ENCODE peak calls at places on chromosomes 12 and 14, in ten cellular contexts. One of them, this sample, is unnamed.

GRCh38 chr12:11513288-11513687 is 117.9 kb upstream of the PRB2 start:
- DNase-seq in stimulated activated naive CD4-positive, alpha-beta T cell: no peak
- DNase-seq in T-helper 9 cell: no peak
- DNase-seq in stromal cell of bone marrow: no peak
- DNase-seq in heart left ventricle: no peak
- DNase-seq in iPS DF 6.9: no peak
- DNase-seq in central memory CD4-positive, alpha-beta T cell: no peak
- DNase-seq in brain microvascular endothelial cell: peak
- DNase-seq in left lung: no peak
- DNase-seq in fibroblast of the conjunctiva: no peak
- DNase-seq in this sample: no peak

GRCh38 chr12:91704446-91704845 is 441.2 kb downstream of the BTG1 start:
- DNase-seq in stimulated activated naive CD4-positive, alpha-beta T cell: no peak
- DNase-seq in T-helper 9 cell: no peak
- DNase-seq in stromal cell of bone marrow: peak
- DNase-seq in heart left ventricle: no peak
- DNase-seq in iPS DF 6.9: no peak
- DNase-seq in central memory CD4-positive, alpha-beta T cell: no peak
- DNase-seq in brain microvascular endothelial cell: peak
- DNase-seq in left lung: no peak
- DNase-seq in fibroblast of the conjunctiva: peak
- DNase-seq in this sample: no peak

GRCh38 chr14:99596071-99596627 is 7.9 kb downstream of the CCDC85C start:
- DNase-seq in stimulated activated naive CD4-positive, alpha-beta T cell: no peak
- DNase-seq in T-helper 9 cell: no peak
- DNase-seq in stromal cell of bone marrow: no peak
- DNase-seq in heart left ventricle: no peak
- DNase-seq in iPS DF 6.9: no peak
- DNase-seq in central memory CD4-positive, alpha-beta T cell: no peak
- DNase-seq in brain microvascular endothelial cell: no peak
- DNase-seq in left lung: peak
- DNase-seq in fibroblast of the conjunctiva: no peak
- DNase-seq in this sample: no peak

GRCh38 chr14:105646175-105646574 is 119.8 kb downstream of the TMEM121 start:
- DNase-seq in stimulated activated naive CD4-positive, alpha-beta T cell: no peak
- DNase-seq in T-helper 9 cell: no peak
- DNase-seq in stromal cell of bone marrow: no peak
- DNase-seq in heart left ventricle: no peak
- DNase-seq in iPS DF 6.9: no peak
- DNase-seq in central memory CD4-positive, alpha-beta T cell: no peak
- DNase-seq in brain microvascular endothelial cell: no peak
- DNase-seq in left lung: no peak
- DNase-seq in fibroblast of the conjunctiva: no peak
- DNase-seq in this sample: no peak

GRCh38 chr14:104898195-104898558 is 26.5 kb upstream of the PLD4 start:
- DNase-seq in stimulated activated naive CD4-positive, alpha-beta T cell: no peak
- DNase-seq in T-helper 9 cell: no peak
- DNase-seq in stromal cell of bone marrow: no peak
- DNase-seq in heart left ventricle: no peak
- DNase-seq in iPS DF 6.9: no peak
- DNase-seq in central memory CD4-positive, alpha-beta T cell: no peak
- DNase-seq in brain microvascular endothelial cell: no peak
- DNase-seq in left lung: peak
- DNase-seq in fibroblast of the conjunctiva: no peak
- DNase-seq in this sample: peak

GRCh38 chr14:73591690-73592448 is at the start of gene ACOT4:
- DNase-seq in stimulated activated naive CD4-positive, alpha-beta T cell: peak
- DNase-seq in T-helper 9 cell: peak
- DNase-seq in stromal cell of bone marrow: no peak
- DNase-seq in heart left ventricle: peak
- DNase-seq in iPS DF 6.9: no peak
- DNase-seq in central memory CD4-positive, alpha-beta T cell: peak
- DNase-seq in brain microvascular endothelial cell: no peak
- DNase-seq in left lung: peak
- DNase-seq in fibroblast of the conjunctiva: no peak
- DNase-seq in this sample: peak

GRCh38 chr14:79840068-79840467 is 371.2 kb downstream of the DIO2 start:
- DNase-seq in stimulated activated naive CD4-positive, alpha-beta T cell: no peak
- DNase-seq in T-helper 9 cell: no peak
- DNase-seq in stromal cell of bone marrow: no peak
- DNase-seq in heart left ventricle: no peak
- DNase-seq in iPS DF 6.9: no peak
- DNase-seq in central memory CD4-positive, alpha-beta T cell: no peak
- DNase-seq in brain microvascular endothelial cell: no peak
- DNase-seq in left lung: no peak
- DNase-seq in fibroblast of the conjunctiva: no peak
- DNase-seq in this sample: no peak

GRCh38 chr12:43278268-43278832 is 273.7 kb downstream of the ADAMTS20 start:
- DNase-seq in stimulated activated naive CD4-positive, alpha-beta T cell: no peak
- DNase-seq in T-helper 9 cell: no peak
- DNase-seq in stromal cell of bone marrow: no peak
- DNase-seq in heart left ventricle: no peak
- DNase-seq in iPS DF 6.9: no peak
- DNase-seq in central memory CD4-positive, alpha-beta T cell: no peak
- DNase-seq in brain microvascular endothelial cell: no peak
- DNase-seq in left lung: no peak
- DNase-seq in fibroblast of the conjunctiva: no peak
- DNase-seq in this sample: no peak

GRCh38 chr12:106107566-106107965 is 31.2 kb downstream of the NUAK1 start:
- DNase-seq in stimulated activated naive CD4-positive, alpha-beta T cell: no peak
- DNase-seq in T-helper 9 cell: no peak
- DNase-seq in stromal cell of bone marrow: no peak
- DNase-seq in heart left ventricle: no peak
- DNase-seq in iPS DF 6.9: no peak
- DNase-seq in central memory CD4-positive, alpha-beta T cell: no peak
- DNase-seq in brain microvascular endothelial cell: peak
- DNase-seq in left lung: no peak
- DNase-seq in fibroblast of the conjunctiva: no peak
- DNase-seq in this sample: no peak

GRCh38 chr12:39368891-39369290 is 74.0 kb downstream of the KIF21A start:
- DNase-seq in stimulated activated naive CD4-positive, alpha-beta T cell: no peak
- DNase-seq in T-helper 9 cell: no peak
- DNase-seq in stromal cell of bone marrow: no peak
- DNase-seq in heart left ventricle: no peak
- DNase-seq in iPS DF 6.9: no peak
- DNase-seq in central memory CD4-positive, alpha-beta T cell: no peak
- DNase-seq in brain microvascular endothelial cell: no peak
- DNase-seq in left lung: no peak
- DNase-seq in fibroblast of the conjunctiva: no peak
- DNase-seq in this sample: no peak

GRCh38 chr12:85441740-85442139 is 161.7 kb downstream of the ALX1 start:
- DNase-seq in stimulated activated naive CD4-positive, alpha-beta T cell: no peak
- DNase-seq in T-helper 9 cell: no peak
- DNase-seq in stromal cell of bone marrow: peak
- DNase-seq in heart left ventricle: no peak
- DNase-seq in iPS DF 6.9: no peak
- DNase-seq in central memory CD4-positive, alpha-beta T cell: no peak
- DNase-seq in brain microvascular endothelial cell: peak
- DNase-seq in left lung: no peak
- DNase-seq in fibroblast of the conjunctiva: peak
- DNase-seq in this sample: no peak

GRCh38 chr12:96719671-96720362 is 187.2 kb upstream of the NEDD1 start:
- DNase-seq in stimulated activated naive CD4-positive, alpha-beta T cell: peak
- DNase-seq in T-helper 9 cell: no peak
- DNase-seq in stromal cell of bone marrow: peak
- DNase-seq in heart left ventricle: no peak
- DNase-seq in iPS DF 6.9: no peak
- DNase-seq in central memory CD4-positive, alpha-beta T cell: peak
- DNase-seq in brain microvascular endothelial cell: peak
- DNase-seq in left lung: no peak
- DNase-seq in fibroblast of the conjunctiva: no peak
- DNase-seq in this sample: peak

GRCh38 chr14:99603471-99603933 is 505 bp downstream of the CCDC85C start:
- DNase-seq in stimulated activated naive CD4-positive, alpha-beta T cell: peak
- DNase-seq in T-helper 9 cell: peak
- DNase-seq in stromal cell of bone marrow: no peak
- DNase-seq in heart left ventricle: no peak
- DNase-seq in iPS DF 6.9: no peak
- DNase-seq in central memory CD4-positive, alpha-beta T cell: peak
- DNase-seq in brain microvascular endothelial cell: no peak
- DNase-seq in left lung: no peak
- DNase-seq in fibroblast of the conjunctiva: no peak
- DNase-seq in this sample: no peak

GRCh38 chr14:92513204-92513965 is at the start of gene RIN3:
- DNase-seq in stimulated activated naive CD4-positive, alpha-beta T cell: peak
- DNase-seq in T-helper 9 cell: peak
- DNase-seq in stromal cell of bone marrow: no peak
- DNase-seq in heart left ventricle: peak
- DNase-seq in iPS DF 6.9: no peak
- DNase-seq in central memory CD4-positive, alpha-beta T cell: peak
- DNase-seq in brain microvascular endothelial cell: peak
- DNase-seq in left lung: peak
- DNase-seq in fibroblast of the conjunctiva: no peak
- DNase-seq in this sample: peak

GRCh38 chr14:73500360-73500759 is 9.6 kb downstream of the RIOX1 start:
- DNase-seq in stimulated activated naive CD4-positive, alpha-beta T cell: no peak
- DNase-seq in T-helper 9 cell: no peak
- DNase-seq in stromal cell of bone marrow: no peak
- DNase-seq in heart left ventricle: no peak
- DNase-seq in iPS DF 6.9: no peak
- DNase-seq in central memory CD4-positive, alpha-beta T cell: no peak
- DNase-seq in brain microvascular endothelial cell: no peak
- DNase-seq in left lung: no peak
- DNase-seq in fibroblast of the conjunctiva: no peak
- DNase-seq in this sample: no peak

GRCh38 chr14:78631551-78631950 is 461.4 kb downstream of the NRXN3 start:
- DNase-seq in stimulated activated naive CD4-positive, alpha-beta T cell: no peak
- DNase-seq in T-helper 9 cell: no peak
- DNase-seq in stromal cell of bone marrow: peak
- DNase-seq in heart left ventricle: no peak
- DNase-seq in iPS DF 6.9: no peak
- DNase-seq in central memory CD4-positive, alpha-beta T cell: no peak
- DNase-seq in brain microvascular endothelial cell: no peak
- DNase-seq in left lung: no peak
- DNase-seq in fibroblast of the conjunctiva: no peak
- DNase-seq in this sample: no peak

GRCh38 chr12:104656383-104656782 is 199.6 kb downstream of the CHST11 start:
- DNase-seq in stimulated activated naive CD4-positive, alpha-beta T cell: no peak
- DNase-seq in T-helper 9 cell: no peak
- DNase-seq in stromal cell of bone marrow: no peak
- DNase-seq in heart left ventricle: no peak
- DNase-seq in iPS DF 6.9: no peak
- DNase-seq in central memory CD4-positive, alpha-beta T cell: no peak
- DNase-seq in brain microvascular endothelial cell: peak
- DNase-seq in left lung: no peak
- DNase-seq in fibroblast of the conjunctiva: no peak
- DNase-seq in this sample: no peak

GRCh38 chr14:54420478-54421116 is 20.6 kb downstream of the CNIH1 start:
- DNase-seq in stimulated activated naive CD4-positive, alpha-beta T cell: no peak
- DNase-seq in T-helper 9 cell: no peak
- DNase-seq in stromal cell of bone marrow: peak
- DNase-seq in heart left ventricle: no peak
- DNase-seq in iPS DF 6.9: no peak
- DNase-seq in central memory CD4-positive, alpha-beta T cell: no peak
- DNase-seq in brain microvascular endothelial cell: peak
- DNase-seq in left lung: no peak
- DNase-seq in fibroblast of the conjunctiva: peak
- DNase-seq in this sample: no peak

GRCh38 chr14:104563191-104563741 is 16.3 kb upstream of the C14orf180 start:
- DNase-seq in stimulated activated naive CD4-positive, alpha-beta T cell: no peak
- DNase-seq in T-helper 9 cell: no peak
- DNase-seq in stromal cell of bone marrow: no peak
- DNase-seq in heart left ventricle: no peak
- DNase-seq in iPS DF 6.9: no peak
- DNase-seq in central memory CD4-positive, alpha-beta T cell: no peak
- DNase-seq in brain microvascular endothelial cell: no peak
- DNase-seq in left lung: no peak
- DNase-seq in fibroblast of the conjunctiva: no peak
- DNase-seq in this sample: no peak

GRCh38 chr12:80230068-80230467 is 130.7 kb downstream of the OTOGL start:
- DNase-seq in stimulated activated naive CD4-positive, alpha-beta T cell: no peak
- DNase-seq in T-helper 9 cell: no peak
- DNase-seq in stromal cell of bone marrow: no peak
- DNase-seq in heart left ventricle: no peak
- DNase-seq in iPS DF 6.9: peak
- DNase-seq in central memory CD4-positive, alpha-beta T cell: no peak
- DNase-seq in brain microvascular endothelial cell: peak
- DNase-seq in left lung: no peak
- DNase-seq in fibroblast of the conjunctiva: no peak
- DNase-seq in this sample: no peak

GRCh38 chr12:111275308-111275707 is 93.6 kb downstream of the PHETA1 start:
- DNase-seq in stimulated activated naive CD4-positive, alpha-beta T cell: no peak
- DNase-seq in T-helper 9 cell: no peak
- DNase-seq in stromal cell of bone marrow: no peak
- DNase-seq in heart left ventricle: no peak
- DNase-seq in iPS DF 6.9: no peak
- DNase-seq in central memory CD4-positive, alpha-beta T cell: no peak
- DNase-seq in brain microvascular endothelial cell: no peak
- DNase-seq in left lung: no peak
- DNase-seq in fibroblast of the conjunctiva: no peak
- DNase-seq in this sample: no peak

GRCh38 chr12:118034429-118035193 is 18.1 kb downstream of the RFC5 start:
- DNase-seq in stimulated activated naive CD4-positive, alpha-beta T cell: no peak
- DNase-seq in T-helper 9 cell: no peak
- DNase-seq in stromal cell of bone marrow: no peak
- DNase-seq in heart left ventricle: no peak
- DNase-seq in iPS DF 6.9: no peak
- DNase-seq in central memory CD4-positive, alpha-beta T cell: peak
- DNase-seq in brain microvascular endothelial cell: peak
- DNase-seq in left lung: no peak
- DNase-seq in fibroblast of the conjunctiva: no peak
- DNase-seq in this sample: no peak

GRCh38 chr12:79938843-79939242 is 3.9 kb upstream of the PPP1R12A start:
- DNase-seq in stimulated activated naive CD4-positive, alpha-beta T cell: no peak
- DNase-seq in T-helper 9 cell: no peak
- DNase-seq in stromal cell of bone marrow: no peak
- DNase-seq in heart left ventricle: no peak
- DNase-seq in iPS DF 6.9: no peak
- DNase-seq in central memory CD4-positive, alpha-beta T cell: no peak
- DNase-seq in brain microvascular endothelial cell: no peak
- DNase-seq in left lung: no peak
- DNase-seq in fibroblast of the conjunctiva: no peak
- DNase-seq in this sample: no peak

GRCh38 chr12:94636462-94637085 is 13.8 kb downstream of the TMCC3 start:
- DNase-seq in stimulated activated naive CD4-positive, alpha-beta T cell: no peak
- DNase-seq in T-helper 9 cell: no peak
- DNase-seq in stromal cell of bone marrow: no peak
- DNase-seq in heart left ventricle: no peak
- DNase-seq in iPS DF 6.9: no peak
- DNase-seq in central memory CD4-positive, alpha-beta T cell: no peak
- DNase-seq in brain microvascular endothelial cell: no peak
- DNase-seq in left lung: no peak
- DNase-seq in fibroblast of the conjunctiva: no peak
- DNase-seq in this sample: no peak

GRCh38 chr12:4987076-4987775 is 56.5 kb upstream of the KCNA5 start:
- DNase-seq in stimulated activated naive CD4-positive, alpha-beta T cell: no peak
- DNase-seq in T-helper 9 cell: no peak
- DNase-seq in stromal cell of bone marrow: no peak
- DNase-seq in heart left ventricle: no peak
- DNase-seq in iPS DF 6.9: no peak
- DNase-seq in central memory CD4-positive, alpha-beta T cell: no peak
- DNase-seq in brain microvascular endothelial cell: no peak
- DNase-seq in left lung: no peak
- DNase-seq in fibroblast of the conjunctiva: no peak
- DNase-seq in this sample: no peak

GRCh38 chr14:38931969-38932652 is 170.9 kb downstream of the SEC23A start:
- DNase-seq in stimulated activated naive CD4-positive, alpha-beta T cell: no peak
- DNase-seq in T-helper 9 cell: no peak
- DNase-seq in stromal cell of bone marrow: no peak
- DNase-seq in heart left ventricle: no peak
- DNase-seq in iPS DF 6.9: no peak
- DNase-seq in central memory CD4-positive, alpha-beta T cell: no peak
- DNase-seq in brain microvascular endothelial cell: no peak
- DNase-seq in left lung: no peak
- DNase-seq in fibroblast of the conjunctiva: no peak
- DNase-seq in this sample: no peak

GRCh38 chr12:110165540-110166159 is 41.5 kb downstream of the IFT81 start:
- DNase-seq in stimulated activated naive CD4-positive, alpha-beta T cell: no peak
- DNase-seq in T-helper 9 cell: no peak
- DNase-seq in stromal cell of bone marrow: no peak
- DNase-seq in heart left ventricle: no peak
- DNase-seq in iPS DF 6.9: no peak
- DNase-seq in central memory CD4-positive, alpha-beta T cell: no peak
- DNase-seq in brain microvascular endothelial cell: no peak
- DNase-seq in left lung: no peak
- DNase-seq in fibroblast of the conjunctiva: no peak
- DNase-seq in this sample: peak

GRCh38 chr12:115134298-115134697 is 450.3 kb upstream of the TBX3 start:
- DNase-seq in stimulated activated naive CD4-positive, alpha-beta T cell: no peak
- DNase-seq in T-helper 9 cell: no peak
- DNase-seq in stromal cell of bone marrow: no peak
- DNase-seq in heart left ventricle: no peak
- DNase-seq in iPS DF 6.9: no peak
- DNase-seq in central memory CD4-positive, alpha-beta T cell: no peak
- DNase-seq in brain microvascular endothelial cell: no peak
- DNase-seq in left lung: no peak
- DNase-seq in fibroblast of the conjunctiva: no peak
- DNase-seq in this sample: no peak

This sample was measured in GM12891.